ENCODE peak calls at places on chromosomes 13 and 19, in ten cellular contexts. One of them, this sample, is unnamed.

GRCh38 chr19:7575426-7576040 is 20.1 kb upstream of the CAMSAP3 start:
- DNase-seq in GM10248: peak; percentile 15
- DNase-seq in fibroblast of lung: no peak
- DNase-seq in activated B cell treated with CpG ODN at 0.5 μM for 24 hours: no peak
- DNase-seq in Panc1: no peak
- DNase-seq in upper lobe of right lung: no peak
- DNase-seq in choroid plexus epithelial cell: peak; percentile 21
- DNase-seq in adrenal gland: no peak
- DNase-seq in GM12878: no peak
- DNase-seq in RWPE1: peak; percentile 56
- DNase-seq in this sample: no peak

GRCh38 chr13:109494955-109495354 is 291.4 kb downstream of the IRS2 start:
- DNase-seq in upper lobe of right lung: no peak
- DNase-seq in choroid plexus epithelial cell: peak; percentile 77
- DNase-seq in Panc1: no peak
- DNase-seq in RWPE1: peak; percentile 69
- DNase-seq in adrenal gland: no peak
- DNase-seq in GM12878: no peak
- DNase-seq in GM10248: no peak
- DNase-seq in activated B cell treated with CpG ODN at 0.5 μM for 24 hours: no peak
- DNase-seq in fibroblast of lung: peak; percentile 69
- DNase-seq in this sample: no peak

GRCh38 chr19:46023311-46023779 is 492 bp upstream of the PGLYRP1 start:
- DNase-seq in fibroblast of lung: no peak
- DNase-seq in Panc1: no peak
- DNase-seq in adrenal gland: no peak
- DNase-seq in choroid plexus epithelial cell: no peak
- DNase-seq in activated B cell treated with CpG ODN at 0.5 μM for 24 hours: no peak
- DNase-seq in GM12878: no peak
- DNase-seq in GM10248: no peak
- DNase-seq in upper lobe of right lung: no peak
- DNase-seq in RWPE1: no peak
- DNase-seq in this sample: no peak

GRCh38 chr19:48963371-48964204 is 1.5 kb upstream of the FTL start:
- DNase-seq in fibroblast of lung: peak; percentile 75
- DNase-seq in GM10248: peak; percentile 84
- DNase-seq in activated B cell treated with CpG ODN at 0.5 μM for 24 hours: peak; percentile 55
- DNase-seq in upper lobe of right lung: peak; percentile 91
- DNase-seq in GM12878: no peak
- DNase-seq in adrenal gland: peak; percentile 78
- DNase-seq in Panc1: no peak
- DNase-seq in RWPE1: peak; percentile 75
- DNase-seq in choroid plexus epithelial cell: peak; percentile 70
- DNase-seq in this sample: no peak

GRCh38 chr13:32042567-32042966 is 11.0 kb downstream of the FRY start:
- DNase-seq in fibroblast of lung: no peak
- DNase-seq in RWPE1: no peak
- DNase-seq in GM10248: no peak
- DNase-seq in adrenal gland: no peak
- DNase-seq in Panc1: no peak
- DNase-seq in activated B cell treated with CpG ODN at 0.5 μM for 24 hours: no peak
- DNase-seq in upper lobe of right lung: no peak
- DNase-seq in GM12878: no peak
- DNase-seq in choroid plexus epithelial cell: no peak
- DNase-seq in this sample: no peak

GRCh38 chr13:30889196-30889690 is 16.8 kb upstream of the MEDAG start:
- DNase-seq in GM10248: no peak
- DNase-seq in upper lobe of right lung: no peak
- DNase-seq in GM12878: no peak
- DNase-seq in fibroblast of lung: no peak
- DNase-seq in RWPE1: no peak
- DNase-seq in adrenal gland: no peak
- DNase-seq in choroid plexus epithelial cell: no peak
- DNase-seq in Panc1: no peak
- DNase-seq in activated B cell treated with CpG ODN at 0.5 μM for 24 hours: no peak
- DNase-seq in this sample: no peak

GRCh38 chr13:66634384-66634783 is 595.8 kb downstream of the PCDH9 start:
- DNase-seq in choroid plexus epithelial cell: peak; percentile 59
- DNase-seq in GM10248: no peak
- DNase-seq in adrenal gland: no peak
- DNase-seq in activated B cell treated with CpG ODN at 0.5 μM for 24 hours: no peak
- DNase-seq in fibroblast of lung: no peak
- DNase-seq in GM12878: no peak
- DNase-seq in upper lobe of right lung: no peak
- DNase-seq in RWPE1: no peak
- DNase-seq in Panc1: no peak
- DNase-seq in this sample: no peak

GRCh38 chr13:60146491-60146890 is 17.2 kb downstream of the DIAPH3 start:
- DNase-seq in Panc1: no peak
- DNase-seq in upper lobe of right lung: no peak
- DNase-seq in adrenal gland: no peak
- DNase-seq in GM10248: no peak
- DNase-seq in GM12878: no peak
- DNase-seq in fibroblast of lung: peak; percentile 83
- DNase-seq in activated B cell treated with CpG ODN at 0.5 μM for 24 hours: no peak
- DNase-seq in RWPE1: no peak
- DNase-seq in choroid plexus epithelial cell: peak; percentile 82
- DNase-seq in this sample: no peak

GRCh38 chr13:45195421-45195820 is 5.4 kb downstream of the KCTD4 start:
- DNase-seq in adrenal gland: no peak
- DNase-seq in fibroblast of lung: no peak
- DNase-seq in GM10248: no peak
- DNase-seq in upper lobe of right lung: no peak
- DNase-seq in RWPE1: no peak
- DNase-seq in Panc1: no peak
- DNase-seq in GM12878: no peak
- DNase-seq in choroid plexus epithelial cell: no peak
- DNase-seq in activated B cell treated with CpG ODN at 0.5 μM for 24 hours: no peak
- DNase-seq in this sample: no peak

GRCh38 chr13:50161052-50161451 is 145.8 kb downstream of the KCNRG start:
- DNase-seq in adrenal gland: peak; percentile 36
- DNase-seq in Panc1: no peak
- DNase-seq in RWPE1: peak; percentile 44
- DNase-seq in upper lobe of right lung: no peak
- DNase-seq in fibroblast of lung: peak; percentile 45
- DNase-seq in GM12878: no peak
- DNase-seq in choroid plexus epithelial cell: peak; percentile 74
- DNase-seq in GM10248: no peak
- DNase-seq in activated B cell treated with CpG ODN at 0.5 μM for 24 hours: no peak
- DNase-seq in this sample: no peak

GRCh38 chr13:80599765-80600164 is 258.8 kb upstream of the SPRY2 start:
- DNase-seq in choroid plexus epithelial cell: no peak
- DNase-seq in Panc1: no peak
- DNase-seq in activated B cell treated with CpG ODN at 0.5 μM for 24 hours: no peak
- DNase-seq in RWPE1: no peak
- DNase-seq in upper lobe of right lung: no peak
- DNase-seq in adrenal gland: peak; percentile 22
- DNase-seq in GM10248: no peak
- DNase-seq in fibroblast of lung: no peak
- DNase-seq in GM12878: no peak
- DNase-seq in this sample: no peak

GRCh38 chr19:1534972-1535371 is 11.1 kb downstream of the PLK5 start:
- DNase-seq in choroid plexus epithelial cell: no peak
- DNase-seq in RWPE1: no peak
- DNase-seq in GM12878: no peak
- DNase-seq in Panc1: no peak
- DNase-seq in GM10248: no peak
- DNase-seq in adrenal gland: no peak
- DNase-seq in upper lobe of right lung: no peak
- DNase-seq in fibroblast of lung: no peak
- DNase-seq in activated B cell treated with CpG ODN at 0.5 μM for 24 hours: no peak
- DNase-seq in this sample: no peak

GRCh38 chr19:46785980-46786235 is 2.5 kb downstream of the SLC1A5 start:
- DNase-seq in Panc1: no peak
- DNase-seq in activated B cell treated with CpG ODN at 0.5 μM for 24 hours: no peak
- DNase-seq in adrenal gland: no peak
- DNase-seq in choroid plexus epithelial cell: no peak
- DNase-seq in GM12878: no peak
- DNase-seq in RWPE1: no peak
- DNase-seq in GM10248: no peak
- DNase-seq in upper lobe of right lung: no peak
- DNase-seq in fibroblast of lung: no peak
- DNase-seq in this sample: no peak

GRCh38 chr19:674282-675151 is 1.7 kb upstream of the FSTL3 start:
- DNase-seq in fibroblast of lung: no peak
- DNase-seq in adrenal gland: peak; percentile 55
- DNase-seq in activated B cell treated with CpG ODN at 0.5 μM for 24 hours: no peak
- DNase-seq in choroid plexus epithelial cell: no peak
- DNase-seq in Panc1: no peak
- DNase-seq in GM12878: no peak
- DNase-seq in RWPE1: no peak
- DNase-seq in GM10248: no peak
- DNase-seq in upper lobe of right lung: no peak
- DNase-seq in this sample: no peak

GRCh38 chr19:40523322-40524047 is 53.2 kb upstream of the SHKBP1 start:
- DNase-seq in fibroblast of lung: peak; percentile 37
- DNase-seq in upper lobe of right lung: peak; percentile 83
- DNase-seq in adrenal gland: peak; percentile 90
- DNase-seq in GM10248: peak; percentile 68
- DNase-seq in RWPE1: peak; percentile 46
- DNase-seq in GM12878: no peak
- DNase-seq in Panc1: no peak
- DNase-seq in activated B cell treated with CpG ODN at 0.5 μM for 24 hours: no peak
- DNase-seq in choroid plexus epithelial cell: peak; percentile 73
- DNase-seq in this sample: no peak
- TF ChIP-seq CTCF in fibroblast of lung: peak; percentile 65
- TF ChIP-seq CTCF in upper lobe of right lung: peak; percentile 54
- TF ChIP-seq CTCF in adrenal gland: peak; percentile 73
- TF ChIP-seq CTCF in GM10248: peak; percentile 73
- TF ChIP-seq CTCF in RWPE1: peak; percentile 57
- TF ChIP-seq CTCF in GM12878: peak; percentile 70
- TF ChIP-seq CTCF in Panc1: peak; percentile 80
- TF ChIP-seq CTCF in activated B cell treated with CpG ODN at 0.5 μM for 24 hours: no peak
- TF ChIP-seq CTCF in choroid plexus epithelial cell: peak; percentile 79
- TF ChIP-seq CTCF in this sample: peak; percentile 78

GRCh38 chr13:51832471-51833152 is 12.4 kb downstream of the TMEM272 start:
- DNase-seq in GM12878: no peak
- DNase-seq in choroid plexus epithelial cell: peak; percentile 54
- DNase-seq in GM10248: peak; percentile 56
- DNase-seq in activated B cell treated with CpG ODN at 0.5 μM for 24 hours: no peak
- DNase-seq in Panc1: no peak
- DNase-seq in fibroblast of lung: peak; percentile 28
- DNase-seq in RWPE1: no peak
- DNase-seq in upper lobe of right lung: no peak
- DNase-seq in adrenal gland: peak; percentile 57
- DNase-seq in this sample: no peak
- TF ChIP-seq CTCF in GM12878: peak; percentile 75
- TF ChIP-seq CTCF in choroid plexus epithelial cell: peak; percentile 63
- TF ChIP-seq CTCF in GM10248: peak; percentile 38
- TF ChIP-seq CTCF in activated B cell treated with CpG ODN at 0.5 μM for 24 hours: no peak
- TF ChIP-seq CTCF in Panc1: peak; percentile 40
- TF ChIP-seq CTCF in fibroblast of lung: peak; percentile 49
- TF ChIP-seq CTCF in RWPE1: no peak
- TF ChIP-seq CTCF in upper lobe of right lung: peak; percentile 39
- TF ChIP-seq CTCF in adrenal gland: peak; percentile 63
- TF ChIP-seq CTCF in this sample: peak; percentile 41

GRCh38 chr13:76386316-76386715 is 499.9 kb downstream of the KCTD12 start:
- DNase-seq in GM10248: no peak
- DNase-seq in GM12878: no peak
- DNase-seq in choroid plexus epithelial cell: no peak
- DNase-seq in upper lobe of right lung: no peak
- DNase-seq in fibroblast of lung: no peak
- DNase-seq in activated B cell treated with CpG ODN at 0.5 μM for 24 hours: no peak
- DNase-seq in Panc1: no peak
- DNase-seq in adrenal gland: no peak
- DNase-seq in RWPE1: no peak
- DNase-seq in this sample: no peak

GRCh38 chr13:76383671-76384461 is 502.3 kb downstream of the KCTD12 start:
- DNase-seq in fibroblast of lung: peak; percentile 98
- DNase-seq in adrenal gland: no peak
- DNase-seq in activated B cell treated with CpG ODN at 0.5 μM for 24 hours: no peak
- DNase-seq in GM12878: no peak
- DNase-seq in choroid plexus epithelial cell: peak; percentile 96
- DNase-seq in upper lobe of right lung: no peak
- DNase-seq in RWPE1: peak; percentile 17
- DNase-seq in GM10248: no peak
- DNase-seq in Panc1: peak; percentile 17
- DNase-seq in this sample: no peak

GRCh38 chr13:76385606-76386005 is 500.6 kb downstream of the KCTD12 start:
- DNase-seq in RWPE1: no peak
- DNase-seq in Panc1: no peak
- DNase-seq in activated B cell treated with CpG ODN at 0.5 μM for 24 hours: no peak
- DNase-seq in GM12878: no peak
- DNase-seq in GM10248: no peak
- DNase-seq in choroid plexus epithelial cell: peak; percentile 4
- DNase-seq in upper lobe of right lung: no peak
- DNase-seq in adrenal gland: no peak
- DNase-seq in fibroblast of lung: peak; percentile 17
- DNase-seq in this sample: no peak

GRCh38 chr13:76387561-76387960 is 498.6 kb downstream of the KCTD12 start:
- DNase-seq in fibroblast of lung: no peak
- DNase-seq in activated B cell treated with CpG ODN at 0.5 μM for 24 hours: no peak
- DNase-seq in adrenal gland: no peak
- DNase-seq in choroid plexus epithelial cell: peak; percentile 30
- DNase-seq in GM10248: no peak
- DNase-seq in RWPE1: no peak
- DNase-seq in Panc1: no peak
- DNase-seq in GM12878: no peak
- DNase-seq in upper lobe of right lung: no peak
- DNase-seq in this sample: no peak

GRCh38 chr13:76389321-76389720 is 496.9 kb downstream of the KCTD12 start:
- DNase-seq in adrenal gland: no peak
- DNase-seq in choroid plexus epithelial cell: no peak
- DNase-seq in Panc1: no peak
- DNase-seq in RWPE1: no peak
- DNase-seq in GM10248: no peak
- DNase-seq in activated B cell treated with CpG ODN at 0.5 μM for 24 hours: no peak
- DNase-seq in fibroblast of lung: no peak
- DNase-seq in upper lobe of right lung: no peak
- DNase-seq in GM12878: no peak
- DNase-seq in this sample: no peak
- TF ChIP-seq CTCF in adrenal gland: no peak
- TF ChIP-seq CTCF in choroid plexus epithelial cell: no peak
- TF ChIP-seq CTCF in Panc1: no peak
- TF ChIP-seq CTCF in RWPE1: no peak
- TF ChIP-seq CTCF in GM10248: no peak
- TF ChIP-seq CTCF in activated B cell treated with CpG ODN at 0.5 μM for 24 hours: no peak
- TF ChIP-seq CTCF in fibroblast of lung: no peak
- TF ChIP-seq CTCF in upper lobe of right lung: no peak
- TF ChIP-seq CTCF in GM12878: no peak
- TF ChIP-seq CTCF in this sample: no peak

DNA sequence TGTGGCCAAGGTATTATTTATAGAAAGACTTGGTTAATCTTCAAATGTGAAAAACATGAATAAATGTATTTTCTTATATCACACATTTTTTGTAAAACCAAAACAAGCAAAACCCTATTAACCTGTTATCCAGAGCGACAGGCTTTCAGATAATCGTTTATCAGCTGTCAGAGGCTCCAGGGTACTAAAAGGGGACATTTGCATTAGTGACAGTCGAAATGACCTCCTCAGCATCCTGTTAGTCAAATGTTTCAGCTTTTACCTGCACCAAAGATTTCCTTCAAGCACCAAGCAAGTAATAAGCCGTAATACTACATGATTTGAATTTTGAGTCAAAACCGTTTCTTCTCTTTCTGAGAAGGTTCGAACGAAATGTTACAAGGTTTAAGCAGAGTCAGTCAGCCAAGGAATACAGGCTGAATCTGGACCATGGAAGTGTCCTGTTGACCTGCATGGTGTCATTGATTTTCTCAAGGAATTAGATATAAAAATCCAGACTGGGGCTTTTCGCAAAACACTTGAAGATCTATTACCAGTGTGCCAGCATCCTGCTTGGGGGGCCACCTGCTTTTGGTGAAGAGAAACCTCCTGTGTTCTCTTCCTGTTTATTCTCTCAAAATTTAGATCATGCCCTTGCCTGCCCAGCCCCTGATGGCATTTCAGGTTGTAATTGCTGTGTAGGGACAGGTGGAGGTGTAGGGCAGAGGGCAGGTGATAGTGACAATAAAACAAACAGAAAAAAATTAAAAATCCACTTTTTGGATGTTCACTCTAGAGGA is 11.3 kb upstream of the RFC3 start:
- DNase-seq in activated B cell treated with CpG ODN at 0.5 μM for 24 hours: no peak
- DNase-seq in choroid plexus epithelial cell: no peak
- DNase-seq in GM12878: no peak
- DNase-seq in upper lobe of right lung: no peak
- DNase-seq in RWPE1: no peak
- DNase-seq in adrenal gland: no peak
- DNase-seq in fibroblast of lung: no peak
- DNase-seq in Panc1: no peak
- DNase-seq in GM10248: no peak
- DNase-seq in this sample: no peak
- TF ChIP-seq CTCF in activated B cell treated with CpG ODN at 0.5 μM for 24 hours: no peak
- TF ChIP-seq CTCF in choroid plexus epithelial cell: no peak
- TF ChIP-seq CTCF in GM12878: no peak
- TF ChIP-seq CTCF in upper lobe of right lung: no peak
- TF ChIP-seq CTCF in RWPE1: no peak
- TF ChIP-seq CTCF in adrenal gland: no peak
- TF ChIP-seq CTCF in fibroblast of lung: no peak
- TF ChIP-seq CTCF in Panc1: no peak
- TF ChIP-seq CTCF in GM10248: no peak
- TF ChIP-seq CTCF in this sample: no peak